ENCODE peak calls at places on chromosome 9, in four cellular contexts. One of them, this sample, is unnamed. For H3K9me3, the result is how much of the 10 kb centered on the place peaks cover.

GRCh38 chr9:12809720-12810119 is 34.9 kb downstream of the LURAP1L start:
- DNase-seq in fibroblast of lung: no peak
- DNase-seq in PC-9: no peak
- DNase-seq in endothelial cell of umbilical vein: peak
- DNase-seq in this sample: no peak

GRCh38 chr9:36163049-36163839 is 5.9 kb upstream of the CCIN start:
- DNase-seq in fibroblast of lung: peak
- DNase-seq in PC-9: no peak
- DNase-seq in endothelial cell of umbilical vein: peak
- DNase-seq in this sample: peak

GRCh38 chr9:131869312-131869711 is 129.4 kb upstream of the RAPGEF1 start:
- DNase-seq in fibroblast of lung: no peak
- DNase-seq in PC-9: no peak
- DNase-seq in endothelial cell of umbilical vein: no peak
- DNase-seq in this sample: peak

GRCh38 chr9:34985311-34985899 is 4.1 kb upstream of the DNAJB5 start:
- DNase-seq in fibroblast of lung: peak
- DNase-seq in PC-9: no peak
- DNase-seq in endothelial cell of umbilical vein: peak
- DNase-seq in this sample: peak

GRCh38 chr9:112252194-112252593 is 77.1 kb upstream of the SUSD1 start:
- DNase-seq in fibroblast of lung: no peak
- DNase-seq in PC-9: no peak
- DNase-seq in endothelial cell of umbilical vein: no peak
- DNase-seq in this sample: no peak

GRCh38 chr9:71758785-71759184 is 9.5 kb downstream of the CEMIP2 start:
- DNase-seq in fibroblast of lung: no peak
- DNase-seq in PC-9: peak
- DNase-seq in endothelial cell of umbilical vein: peak
- DNase-seq in this sample: no peak

GRCh38 chr9:33130501-33130900 is 36.6 kb downstream of the B4GALT1 start:
- DNase-seq in fibroblast of lung: peak
- DNase-seq in PC-9: peak
- DNase-seq in endothelial cell of umbilical vein: peak
- DNase-seq in this sample: no peak

GRCh38 chr9:78280982-78281668 is 15.8 kb upstream of the PSAT1 start:
- DNase-seq in fibroblast of lung: peak
- DNase-seq in PC-9: no peak
- DNase-seq in endothelial cell of umbilical vein: peak
- DNase-seq in this sample: no peak

GRCh38 chr9:71719585-71719984 is 48.7 kb downstream of the CEMIP2 start:
- DNase-seq in fibroblast of lung: peak
- DNase-seq in PC-9: no peak
- DNase-seq in endothelial cell of umbilical vein: no peak
- DNase-seq in this sample: no peak

GRCh38 chr9:35746583-35746982 is 2.4 kb downstream of the GBA2 start:
- DNase-seq in fibroblast of lung: no peak
- DNase-seq in PC-9: peak
- DNase-seq in endothelial cell of umbilical vein: peak
- DNase-seq in this sample: no peak

GRCh38 chr9:136543280-136543679 is 2.6 kb downstream of the NOTCH1 start:
- DNase-seq in fibroblast of lung: no peak
- DNase-seq in PC-9: no peak
- DNase-seq in endothelial cell of umbilical vein: no peak
- DNase-seq in this sample: no peak

GRCh38 chr9:97906236-97906831 is 16.0 kb downstream of the TRMO start:
- DNase-seq in fibroblast of lung: no peak
- DNase-seq in PC-9: no peak
- DNase-seq in endothelial cell of umbilical vein: peak
- DNase-seq in this sample: no peak

GRCh38 chr9:79812099-79812498 is 240.3 kb downstream of the TLE4 start:
- DNase-seq in fibroblast of lung: peak
- DNase-seq in PC-9: no peak
- DNase-seq in endothelial cell of umbilical vein: no peak
- DNase-seq in this sample: no peak

GRCh38 chr9:19788614-19789271 is at the start of gene SLC24A2:
- DNase-seq in fibroblast of lung: no peak
- DNase-seq in PC-9: no peak
- DNase-seq in endothelial cell of umbilical vein: no peak
- DNase-seq in this sample: peak

GRCh38 chr9:135036861-135037465 is 50.5 kb upstream of the OLFM1 start:
- DNase-seq in fibroblast of lung: no peak
- DNase-seq in PC-9: no peak
- DNase-seq in endothelial cell of umbilical vein: no peak
- DNase-seq in this sample: no peak

GRCh38 chr9:135607401-135608293 is 31.7 kb downstream of the GLT6D1 start:
- DNase-seq in fibroblast of lung: no peak
- DNase-seq in PC-9: no peak
- DNase-seq in endothelial cell of umbilical vein: no peak
- DNase-seq in this sample: no peak

GRCh38 chr9:109935406-109936087 is 155.5 kb downstream of the PALM2AKAP2 start:
- DNase-seq in fibroblast of lung: no peak
- DNase-seq in PC-9: no peak
- DNase-seq in endothelial cell of umbilical vein: no peak
- DNase-seq in this sample: no peak

GRCh38 chr9:78557540-78557939 is 260.6 kb downstream of the PSAT1 start:
- DNase-seq in fibroblast of lung: no peak
- DNase-seq in PC-9: no peak
- DNase-seq in endothelial cell of umbilical vein: no peak
- DNase-seq in this sample: no peak

GRCh38 chr9:71509054-71509453 is 259.3 kb downstream of the CEMIP2 start:
- DNase-seq in fibroblast of lung: no peak
- DNase-seq in PC-9: peak
- DNase-seq in endothelial cell of umbilical vein: no peak
- DNase-seq in this sample: no peak

DNA sequence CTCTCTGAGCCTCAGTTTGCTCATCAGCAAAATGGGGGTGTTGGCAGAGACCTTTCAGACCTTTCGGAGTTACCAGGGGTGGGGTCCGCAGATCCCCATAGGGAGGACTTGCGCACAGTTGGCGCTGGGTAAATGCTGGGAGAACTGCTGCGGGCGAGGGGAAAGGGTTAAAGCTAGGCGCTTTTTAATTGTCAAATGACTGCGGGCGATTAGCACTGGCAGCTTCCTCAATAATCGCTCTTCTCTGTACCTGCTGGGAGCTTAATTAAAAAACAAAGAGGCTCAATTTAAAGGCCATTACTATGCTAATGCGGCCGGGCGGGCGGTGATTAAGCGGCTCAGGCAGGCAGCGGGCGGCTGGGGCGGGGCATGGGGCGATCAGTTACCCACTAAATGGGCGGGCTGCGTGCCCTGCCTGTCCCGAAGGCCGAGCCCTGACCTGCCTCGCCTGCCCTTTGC is 63.0 kb downstream of the LMX1B start:
- DNase-seq in fibroblast of lung: no peak
- DNase-seq in PC-9: no peak
- DNase-seq in endothelial cell of umbilical vein: no peak
- DNase-seq in this sample: peak
- TF ChIP-seq EZH2 in fibroblast of lung: no peak
- TF ChIP-seq EZH2 in PC-9: no peak
- TF ChIP-seq EZH2 in endothelial cell of umbilical vein: peak
- TF ChIP-seq EZH2 in this sample: peak

GRCh38 chr9:1919229-1919628 is 95.9 kb upstream of the SMARCA2 start:
- DNase-seq in fibroblast of lung: no peak
- DNase-seq in PC-9: no peak
- DNase-seq in endothelial cell of umbilical vein: no peak
- DNase-seq in this sample: no peak
- H3K9me3 ChIP-seq in fibroblast of lung: under half
- H3K9me3 ChIP-seq in PC-9: under half
- H3K9me3 ChIP-seq in endothelial cell of umbilical vein: under half
- H3K9me3 ChIP-seq in this sample: under half

GRCh38 chr9:100284247-100284646 is 68.5 kb downstream of the TEX10 start:
- DNase-seq in fibroblast of lung: no peak
- DNase-seq in PC-9: no peak
- DNase-seq in endothelial cell of umbilical vein: no peak
- DNase-seq in this sample: no peak
- TF ChIP-seq EZH2 in fibroblast of lung: no peak
- TF ChIP-seq EZH2 in PC-9: no peak
- TF ChIP-seq EZH2 in endothelial cell of umbilical vein: no peak
- TF ChIP-seq EZH2 in this sample: no peak

DNA sequence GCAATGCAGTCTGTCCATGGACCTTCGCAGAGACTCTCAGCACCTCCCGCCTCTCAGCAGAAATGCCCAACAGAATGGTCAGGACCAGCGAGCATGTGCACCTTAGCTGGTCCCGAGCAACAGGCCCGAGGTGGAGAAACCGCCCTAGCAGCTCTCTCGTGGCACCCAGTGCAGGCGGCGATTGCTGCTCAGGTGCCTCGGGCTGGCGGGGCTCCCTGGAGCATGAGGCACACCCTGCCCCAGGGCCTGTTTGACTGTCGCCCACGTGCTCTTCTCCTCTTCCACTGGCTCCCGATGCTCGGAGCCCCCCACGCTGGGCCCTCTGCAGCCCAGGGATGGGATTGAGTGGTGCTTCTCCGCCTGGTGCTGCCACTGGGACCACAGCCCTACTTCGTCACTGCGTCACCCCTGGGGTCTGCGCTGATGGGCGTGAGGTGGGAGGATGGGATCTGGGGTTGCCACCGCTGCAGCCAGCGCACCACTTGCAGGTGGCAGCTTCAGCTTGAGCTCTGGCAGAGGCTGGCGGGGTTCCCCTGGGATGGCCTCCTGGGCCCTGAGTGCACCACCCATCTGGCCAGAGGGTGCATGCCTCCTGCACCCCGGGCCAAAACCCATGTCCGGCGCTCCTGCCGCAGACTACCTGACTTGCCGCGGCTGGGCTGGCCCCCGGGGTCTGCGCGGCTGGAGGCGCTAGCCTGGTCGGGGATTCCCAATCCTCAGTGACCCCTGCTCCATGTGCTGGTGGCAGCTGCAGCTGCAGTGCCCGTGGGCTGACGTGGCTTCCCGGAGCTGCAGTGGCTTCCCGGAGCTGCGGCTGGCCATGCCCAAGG is 244.2 kb downstream of the FOXD4L6 start:
- DNase-seq in fibroblast of lung: no peak
- DNase-seq in PC-9: no peak
- DNase-seq in endothelial cell of umbilical vein: no peak
- DNase-seq in this sample: no peak
- H3K9me3 ChIP-seq in fibroblast of lung: under half
- H3K9me3 ChIP-seq in PC-9: under half
- H3K9me3 ChIP-seq in endothelial cell of umbilical vein: under half
- H3K9me3 ChIP-seq in this sample: under half

This sample was measured in neural progenitor cell.